ENCODE peak calls at places on chromosomes 3 and 15, in six cellular contexts. One of them, this sample, is unnamed.

GRCh38 chr15:69885182-69886041 is 212.3 kb downstream of the TLE3 start:
- DNase-seq in CD4-positive, CD25-positive, alpha-beta regulatory T cell: no peak
- DNase-seq in gastrocnemius medialis: no peak
- DNase-seq in left ventricle myocardium inferior: no peak
- DNase-seq in tibial artery: no peak
- DNase-seq in thyroid gland: no peak
- DNase-seq in this sample: no peak

GRCh38 chr15:25543156-25543555 is 104.3 kb upstream of the UBE3A start:
- DNase-seq in CD4-positive, CD25-positive, alpha-beta regulatory T cell: no peak
- DNase-seq in gastrocnemius medialis: peak; percentile 13
- DNase-seq in left ventricle myocardium inferior: no peak
- DNase-seq in tibial artery: peak; percentile 75
- DNase-seq in thyroid gland: peak; percentile 92
- DNase-seq in this sample: peak; percentile 90

GRCh38 chr3:106030620-106030945 is 161.8 kb upstream of the CBLB start:
- DNase-seq in CD4-positive, CD25-positive, alpha-beta regulatory T cell: no peak
- DNase-seq in gastrocnemius medialis: no peak
- DNase-seq in left ventricle myocardium inferior: no peak
- DNase-seq in tibial artery: no peak
- DNase-seq in thyroid gland: no peak
- DNase-seq in this sample: no peak

GRCh38 chr3:16993227-16993626 is 108.5 kb downstream of the PLCL2 start:
- DNase-seq in CD4-positive, CD25-positive, alpha-beta regulatory T cell: no peak
- DNase-seq in gastrocnemius medialis: no peak
- DNase-seq in left ventricle myocardium inferior: no peak
- DNase-seq in tibial artery: no peak
- DNase-seq in thyroid gland: no peak
- DNase-seq in this sample: no peak

GRCh38 chr3:52383446-52383845 is 61.5 kb downstream of the SEMA3G start:
- DNase-seq in CD4-positive, CD25-positive, alpha-beta regulatory T cell: no peak
- DNase-seq in gastrocnemius medialis: no peak
- DNase-seq in left ventricle myocardium inferior: no peak
- DNase-seq in tibial artery: no peak
- DNase-seq in thyroid gland: no peak
- DNase-seq in this sample: no peak

GRCh38 chr3:168249539-168250414 is 154.1 kb upstream of the GOLIM4 start:
- DNase-seq in CD4-positive, CD25-positive, alpha-beta regulatory T cell: no peak
- DNase-seq in gastrocnemius medialis: peak; percentile 22
- DNase-seq in left ventricle myocardium inferior: peak; percentile 74
- DNase-seq in tibial artery: peak; percentile 55
- DNase-seq in thyroid gland: peak; percentile 77
- DNase-seq in this sample: peak; percentile 76

GRCh38 chr15:59017459-59017858 is 30.0 kb downstream of the RNF111 start:
- DNase-seq in CD4-positive, CD25-positive, alpha-beta regulatory T cell: no peak
- DNase-seq in gastrocnemius medialis: no peak
- DNase-seq in left ventricle myocardium inferior: no peak
- DNase-seq in tibial artery: no peak
- DNase-seq in thyroid gland: no peak
- DNase-seq in this sample: no peak

GRCh38 chr3:105526349-105527111 is 159.8 kb downstream of the ALCAM start:
- DNase-seq in CD4-positive, CD25-positive, alpha-beta regulatory T cell: no peak
- DNase-seq in gastrocnemius medialis: no peak
- DNase-seq in left ventricle myocardium inferior: no peak
- DNase-seq in tibial artery: no peak
- DNase-seq in thyroid gland: no peak
- DNase-seq in this sample: no peak

GRCh38 chr15:44173813-44174212 is 21.3 kb downstream of the FRMD5 start:
- DNase-seq in CD4-positive, CD25-positive, alpha-beta regulatory T cell: no peak
- DNase-seq in gastrocnemius medialis: no peak
- DNase-seq in left ventricle myocardium inferior: no peak
- DNase-seq in tibial artery: no peak
- DNase-seq in thyroid gland: no peak
- DNase-seq in this sample: no peak

GRCh38 chr3:114213669-114214541 is 23.5 kb downstream of the ZNF80 start:
- DNase-seq in CD4-positive, CD25-positive, alpha-beta regulatory T cell: peak; percentile 81
- DNase-seq in gastrocnemius medialis: no peak
- DNase-seq in left ventricle myocardium inferior: no peak
- DNase-seq in tibial artery: peak; percentile 27
- DNase-seq in thyroid gland: peak; percentile 58
- DNase-seq in this sample: no peak

GRCh38 chr3:128112406-128112968 is 11.1 kb downstream of the RUVBL1 start:
- DNase-seq in CD4-positive, CD25-positive, alpha-beta regulatory T cell: peak; percentile 67
- DNase-seq in gastrocnemius medialis: no peak
- DNase-seq in left ventricle myocardium inferior: no peak
- DNase-seq in tibial artery: no peak
- DNase-seq in thyroid gland: no peak
- DNase-seq in this sample: no peak

GRCh38 chr15:72426753-72427152 is 28.6 kb downstream of the TMEM202 start:
- DNase-seq in CD4-positive, CD25-positive, alpha-beta regulatory T cell: no peak
- DNase-seq in gastrocnemius medialis: no peak
- DNase-seq in left ventricle myocardium inferior: no peak
- DNase-seq in tibial artery: no peak
- DNase-seq in thyroid gland: no peak
- DNase-seq in this sample: no peak

GRCh38 chr15:75750261-75751050 is 37.8 kb upstream of the CSPG4 start:
- DNase-seq in CD4-positive, CD25-positive, alpha-beta regulatory T cell: no peak
- DNase-seq in gastrocnemius medialis: no peak
- DNase-seq in left ventricle myocardium inferior: no peak
- DNase-seq in tibial artery: no peak
- DNase-seq in thyroid gland: no peak
- DNase-seq in this sample: no peak

GRCh38 chr3:66426135-66426534 is 74.7 kb downstream of the LRIG1 start:
- DNase-seq in CD4-positive, CD25-positive, alpha-beta regulatory T cell: no peak
- DNase-seq in gastrocnemius medialis: no peak
- DNase-seq in left ventricle myocardium inferior: no peak
- DNase-seq in tibial artery: no peak
- DNase-seq in thyroid gland: no peak
- DNase-seq in this sample: peak; percentile 3

GRCh38 chr3:158097571-158098553 is 8.4 kb downstream of the SHOX2 start:
- DNase-seq in CD4-positive, CD25-positive, alpha-beta regulatory T cell: peak; percentile 81
- DNase-seq in gastrocnemius medialis: no peak
- DNase-seq in left ventricle myocardium inferior: no peak
- DNase-seq in tibial artery: no peak
- DNase-seq in thyroid gland: peak; percentile 82
- DNase-seq in this sample: no peak

GRCh38 chr3:70854108-70854507 is 541.7 kb upstream of the MDFIC2 start:
- DNase-seq in CD4-positive, CD25-positive, alpha-beta regulatory T cell: no peak
- DNase-seq in gastrocnemius medialis: no peak
- DNase-seq in left ventricle myocardium inferior: no peak
- DNase-seq in tibial artery: no peak
- DNase-seq in thyroid gland: no peak
- DNase-seq in this sample: no peak

GRCh38 chr3:133938770-133939495 is 43.3 kb upstream of the RAB6B start:
- DNase-seq in CD4-positive, CD25-positive, alpha-beta regulatory T cell: no peak
- DNase-seq in gastrocnemius medialis: no peak
- DNase-seq in left ventricle myocardium inferior: no peak
- DNase-seq in tibial artery: no peak
- DNase-seq in thyroid gland: no peak
- DNase-seq in this sample: peak; percentile 32

GRCh38 chr15:35321926-35322325 is 224.0 kb downstream of the DPH6 start:
- DNase-seq in CD4-positive, CD25-positive, alpha-beta regulatory T cell: no peak
- DNase-seq in gastrocnemius medialis: no peak
- DNase-seq in left ventricle myocardium inferior: no peak
- DNase-seq in tibial artery: no peak
- DNase-seq in thyroid gland: no peak
- DNase-seq in this sample: no peak

GRCh38 chr3:10716964-10717363 is 99.1 kb upstream of the SLC6A11 start:
- DNase-seq in CD4-positive, CD25-positive, alpha-beta regulatory T cell: no peak
- DNase-seq in gastrocnemius medialis: no peak
- DNase-seq in left ventricle myocardium inferior: no peak
- DNase-seq in tibial artery: no peak
- DNase-seq in thyroid gland: no peak
- DNase-seq in this sample: peak; percentile 25

GRCh38 chr3:27485853-27486252 is 1.7 kb upstream of the SLC4A7 start:
- DNase-seq in CD4-positive, CD25-positive, alpha-beta regulatory T cell: no peak
- DNase-seq in gastrocnemius medialis: no peak
- DNase-seq in left ventricle myocardium inferior: no peak
- DNase-seq in tibial artery: no peak
- DNase-seq in thyroid gland: no peak
- DNase-seq in this sample: no peak

GRCh38 chr3:30689202-30689641 is 82.8 kb downstream of the TGFBR2 start:
- DNase-seq in CD4-positive, CD25-positive, alpha-beta regulatory T cell: no peak
- DNase-seq in gastrocnemius medialis: no peak
- DNase-seq in left ventricle myocardium inferior: no peak
- DNase-seq in tibial artery: peak; percentile 34
- DNase-seq in thyroid gland: peak; percentile 53
- DNase-seq in this sample: no peak

GRCh38 chr15:77409259-77410156 is 10.4 kb downstream of the PEAK1 start:
- DNase-seq in CD4-positive, CD25-positive, alpha-beta regulatory T cell: peak; percentile 33
- DNase-seq in gastrocnemius medialis: no peak
- DNase-seq in left ventricle myocardium inferior: no peak
- DNase-seq in tibial artery: no peak
- DNase-seq in thyroid gland: no peak
- DNase-seq in this sample: no peak

GRCh38 chr15:79179108-79179561 is 88.6 kb upstream of the RASGRF1 start:
- DNase-seq in CD4-positive, CD25-positive, alpha-beta regulatory T cell: no peak
- DNase-seq in gastrocnemius medialis: no peak
- DNase-seq in left ventricle myocardium inferior: no peak
- DNase-seq in tibial artery: no peak
- DNase-seq in thyroid gland: no peak
- DNase-seq in this sample: no peak

GRCh38 chr3:159583662-159584061 is 405.0 kb upstream of the IL12A start:
- DNase-seq in CD4-positive, CD25-positive, alpha-beta regulatory T cell: no peak
- DNase-seq in gastrocnemius medialis: no peak
- DNase-seq in left ventricle myocardium inferior: no peak
- DNase-seq in tibial artery: no peak
- DNase-seq in thyroid gland: no peak
- DNase-seq in this sample: no peak

DNA sequence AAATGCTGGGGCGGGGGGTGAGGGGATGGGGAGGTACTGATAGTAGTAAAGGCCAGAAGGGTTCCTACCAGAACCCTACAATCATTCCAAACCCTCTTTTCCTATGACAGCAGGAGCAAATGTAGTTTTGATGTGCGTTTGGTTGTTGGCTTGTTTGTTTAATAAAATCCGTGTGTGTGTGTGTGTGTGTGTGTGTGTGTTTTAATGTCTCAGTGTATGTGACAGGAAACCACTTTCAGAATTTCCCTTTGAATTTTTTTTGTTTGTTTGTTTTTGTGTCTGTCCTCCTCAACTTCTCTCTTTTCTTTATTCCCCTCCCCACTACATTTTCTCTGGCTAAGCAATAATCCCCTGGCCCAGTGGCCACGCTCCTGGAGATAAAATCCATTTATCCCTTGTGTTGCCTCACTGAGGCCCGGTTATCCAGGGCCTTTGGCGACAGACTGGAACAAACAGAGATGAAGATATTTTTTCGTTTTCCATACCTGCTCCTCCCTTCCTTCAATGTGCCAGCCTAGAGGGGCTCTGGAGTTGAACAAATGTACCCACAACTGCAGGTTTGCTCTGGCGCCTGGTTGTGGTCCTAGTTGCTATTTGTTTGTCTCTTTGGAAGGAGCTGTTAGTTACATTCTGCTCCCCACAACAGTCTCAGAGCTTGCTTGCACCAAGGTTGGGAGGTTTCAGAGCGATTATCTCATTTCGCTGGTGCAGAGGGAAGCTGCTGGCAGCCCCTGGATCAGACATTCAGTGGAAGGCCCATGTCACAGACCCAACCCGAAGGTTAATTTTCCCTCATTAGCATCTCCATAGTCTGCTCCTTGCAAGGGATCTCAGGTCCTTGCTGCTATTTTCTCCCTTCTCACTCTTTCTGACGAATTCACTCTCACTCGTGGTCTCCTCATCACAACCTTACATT is 17.9 kb downstream of the NR2F2 start:
- DNase-seq in CD4-positive, CD25-positive, alpha-beta regulatory T cell: no peak
- DNase-seq in gastrocnemius medialis: no peak
- DNase-seq in left ventricle myocardium inferior: no peak
- DNase-seq in tibial artery: peak; percentile 16
- DNase-seq in thyroid gland: no peak
- DNase-seq in this sample: no peak
- H3K4me1 ChIP-seq in CD4-positive, CD25-positive, alpha-beta regulatory T cell: no peaks in the 10 kb centered on the region
- H3K4me1 ChIP-seq in gastrocnemius medialis: no peaks in the 10 kb centered on the region
- H3K4me1 ChIP-seq in left ventricle myocardium inferior: peaks cover 75% of the 10 kb centered on the region
- H3K4me1 ChIP-seq in tibial artery: peaks cover 36% of the 10 kb centered on the region
- H3K4me1 ChIP-seq in thyroid gland: peaks cover 13% of the 10 kb centered on the region
- H3K4me1 ChIP-seq in this sample: peaks cover 44% of the 10 kb centered on the region

GRCh38 chr3:172102883-172103310 is 63.5 kb downstream of the FNDC3B start:
- DNase-seq in CD4-positive, CD25-positive, alpha-beta regulatory T cell: no peak
- DNase-seq in gastrocnemius medialis: no peak
- DNase-seq in left ventricle myocardium inferior: no peak
- DNase-seq in tibial artery: no peak
- DNase-seq in thyroid gland: no peak
- DNase-seq in this sample: no peak
- H3K4me1 ChIP-seq in CD4-positive, CD25-positive, alpha-beta regulatory T cell: peaks cover 81% of the 10 kb centered on the region
- H3K4me1 ChIP-seq in gastrocnemius medialis: peaks cover 90% of the 10 kb centered on the region
- H3K4me1 ChIP-seq in left ventricle myocardium inferior: peaks cover 100% of the 10 kb centered on the region
- H3K4me1 ChIP-seq in tibial artery: peaks cover 59% of the 10 kb centered on the region
- H3K4me1 ChIP-seq in thyroid gland: peaks cover 68% of the 10 kb centered on the region
- H3K4me1 ChIP-seq in this sample: peaks cover 91% of the 10 kb centered on the region

GRCh38 chr15:38877471-38877870 is 312.9 kb upstream of the RASGRP1 start:
- DNase-seq in CD4-positive, CD25-positive, alpha-beta regulatory T cell: no peak
- DNase-seq in gastrocnemius medialis: no peak
- DNase-seq in left ventricle myocardium inferior: no peak
- DNase-seq in tibial artery: no peak
- DNase-seq in thyroid gland: no peak
- DNase-seq in this sample: no peak

GRCh38 chr15:38882226-38882625 is 317.6 kb upstream of the RASGRP1 start:
- DNase-seq in CD4-positive, CD25-positive, alpha-beta regulatory T cell: no peak
- DNase-seq in gastrocnemius medialis: no peak
- DNase-seq in left ventricle myocardium inferior: no peak
- DNase-seq in tibial artery: no peak
- DNase-seq in thyroid gland: no peak
- DNase-seq in this sample: no peak

GRCh38 chr15:38878026-38878425 is 313.4 kb upstream of the RASGRP1 start:
- DNase-seq in CD4-positive, CD25-positive, alpha-beta regulatory T cell: no peak
- DNase-seq in gastrocnemius medialis: no peak
- DNase-seq in left ventricle myocardium inferior: no peak
- DNase-seq in tibial artery: no peak
- DNase-seq in thyroid gland: no peak
- DNase-seq in this sample: no peak

GRCh38 chr15:38878946-38879345 is 314.3 kb upstream of the RASGRP1 start:
- DNase-seq in CD4-positive, CD25-positive, alpha-beta regulatory T cell: no peak
- DNase-seq in gastrocnemius medialis: no peak
- DNase-seq in left ventricle myocardium inferior: no peak
- DNase-seq in tibial artery: no peak
- DNase-seq in thyroid gland: peak; percentile 13
- DNase-seq in this sample: no peak

GRCh38 chr15:38879909-38880471 is 315.4 kb upstream of the RASGRP1 start:
- DNase-seq in CD4-positive, CD25-positive, alpha-beta regulatory T cell: no peak
- DNase-seq in gastrocnemius medialis: peak; percentile 48
- DNase-seq in left ventricle myocardium inferior: peak; percentile 28
- DNase-seq in tibial artery: peak; percentile 75
- DNase-seq in thyroid gland: no peak
- DNase-seq in this sample: peak; percentile 89
- H3K4me1 ChIP-seq in CD4-positive, CD25-positive, alpha-beta regulatory T cell: peaks cover 12% of the 10 kb centered on the region
- H3K4me1 ChIP-seq in gastrocnemius medialis: no peaks in the 10 kb centered on the region
- H3K4me1 ChIP-seq in left ventricle myocardium inferior: no peaks in the 10 kb centered on the region
- H3K4me1 ChIP-seq in tibial artery: peaks cover 38% of the 10 kb centered on the region
- H3K4me1 ChIP-seq in thyroid gland: peaks cover 9% of the 10 kb centered on the region
- H3K4me1 ChIP-seq in this sample: peaks cover 33% of the 10 kb centered on the region

DNA sequence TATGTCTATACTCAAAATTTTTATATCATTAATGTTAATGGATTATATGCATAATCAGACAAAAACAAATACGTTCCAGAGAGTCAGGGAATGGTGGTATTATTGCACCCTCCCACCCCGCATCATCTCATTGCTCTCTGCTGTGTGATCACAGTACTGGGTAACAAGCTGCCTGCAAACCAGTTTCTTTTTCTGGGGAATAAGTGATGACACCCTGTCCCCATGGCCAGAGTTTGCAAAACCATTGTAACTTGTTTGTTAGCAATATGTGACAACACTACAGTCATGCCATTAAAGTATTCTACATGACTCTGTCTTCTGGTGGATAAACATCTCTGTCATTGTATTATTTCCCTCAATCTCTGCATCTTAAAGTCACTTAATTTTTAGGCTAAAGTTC is 39.5 kb downstream of the ZBTB38 start:
- DNase-seq in CD4-positive, CD25-positive, alpha-beta regulatory T cell: no peak
- DNase-seq in gastrocnemius medialis: no peak
- DNase-seq in left ventricle myocardium inferior: no peak
- DNase-seq in tibial artery: no peak
- DNase-seq in thyroid gland: no peak
- DNase-seq in this sample: no peak
- H3K4me1 ChIP-seq in CD4-positive, CD25-positive, alpha-beta regulatory T cell: peaks cover 87% of the 10 kb centered on the region
- H3K4me1 ChIP-seq in gastrocnemius medialis: peaks cover 66% of the 10 kb centered on the region
- H3K4me1 ChIP-seq in left ventricle myocardium inferior: peaks cover 100% of the 10 kb centered on the region
- H3K4me1 ChIP-seq in tibial artery: peaks cover 64% of the 10 kb centered on the region
- H3K4me1 ChIP-seq in thyroid gland: peaks cover 50% of the 10 kb centered on the region
- H3K4me1 ChIP-seq in this sample: peaks cover 87% of the 10 kb centered on the region